ENCODE peak calls at places on chromosome 5, in seven cellular contexts. J is RWPE1, B is psoas muscle, S is bronchial epithelial cell, L is BE2C, R is heart left ventricle, K is kidney. Y is an unnamed sample.

GRCh38 chr5:140298183-140298601 is 4.7 kb downstream of the PFDN1 start:
- DNase-seq in J (no peak), B (no peak), S (peak), L (no peak), R (no peak), K (no peak), Y (no peak)

GRCh38 chr5:66171349-66172344 is 27.5 kb downstream of the SREK1 start:
- DNase-seq in J (peak), B (no peak), S (peak), L (peak), R (no peak), K (no peak), Y (peak)

GRCh38 chr5:53211799-53212198 is 102.2 kb upstream of the MOCS2 start:
- DNase-seq in J (peak), B (no peak), S (peak), L (no peak), R (no peak), K (no peak), Y (no peak)

GRCh38 chr5:155480731-155481131 is 467.2 kb downstream of the KIF4B start:
- DNase-seq in J (no peak), B (no peak), S (no peak), L (no peak), R (peak), K (no peak), Y (no peak)

GRCh38 chr5:163459465-163459887 is 426 bp downstream of the NUDCD2 start:
- DNase-seq in J (no peak), B (no peak), S (peak), L (no peak), R (no peak), K (no peak), Y (no peak)

GRCh38 chr5:33330992-33331391 is 109.8 kb upstream of the TARS1 start:
- DNase-seq in J (no peak), B (no peak), S (no peak), L (no peak), R (no peak), K (no peak), Y (no peak)

GRCh38 chr5:158431369-158432029 is 572.6 kb upstream of the CLINT1 start:
- DNase-seq in J (no peak), B (no peak), S (no peak), L (no peak), R (no peak), K (no peak), Y (no peak)

GRCh38 chr5:178363501-178364325 is 131.1 kb upstream of the PHYKPL start:
- DNase-seq in J (no peak), B (no peak), S (no peak), L (no peak), R (no peak), K (peak), Y (no peak)

GRCh38 chr5:175778951-175779475 is 92.4 kb upstream of the CPLX2 start:
- DNase-seq in J (peak), B (no peak), S (no peak), L (peak), R (peak), K (no peak), Y (no peak)

GRCh38 chr5:95779611-95780010 is 42.9 kb downstream of the GLRX start:
- DNase-seq in J (no peak), B (no peak), S (no peak), L (no peak), R (no peak), K (no peak), Y (no peak)

GRCh38 chr5:61228691-61229280 is 66.5 kb upstream of the SMIM15 start:
- DNase-seq in J (peak), B (no peak), S (peak), L (no peak), R (no peak), K (no peak), Y (no peak)

GRCh38 chr5:139638090-139638735 is 9.9 kb upstream of the CXXC5 start:
- DNase-seq in J (no peak), B (peak), S (no peak), L (peak), R (peak), K (peak), Y (peak)

DNA sequence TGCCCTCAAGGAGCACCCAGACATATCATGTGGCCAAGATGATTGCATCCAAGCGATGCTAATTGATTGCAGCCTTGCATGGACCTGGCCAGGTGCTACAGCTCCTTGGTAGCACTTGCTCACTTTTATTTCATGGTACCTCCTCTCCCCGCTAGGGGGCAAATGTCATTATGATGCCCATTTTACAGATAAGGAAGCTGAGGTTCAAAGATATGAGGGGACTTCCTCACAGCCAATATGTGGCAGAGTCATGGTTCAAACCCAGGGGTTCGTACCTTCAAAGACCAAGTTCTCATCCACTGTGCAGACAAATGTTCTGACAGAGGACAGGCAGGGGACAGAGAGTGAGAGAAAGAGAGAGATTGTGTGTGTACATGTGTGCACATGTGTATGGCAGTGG is 21.9 kb upstream of the KCNMB1 start:
- DNase-seq in J (no peak), B (no peak), S (no peak), L (no peak), R (no peak), K (no peak), Y (peak)
- TF ChIP-seq CTCF in J (no peak), B (no peak), S (no peak), L (peak), R (no peak), K (no peak), Y (peak)

GRCh38 chr5:55383254-55383653 is 75.5 kb downstream of the MTREX start:
- DNase-seq in J (no peak), B (no peak), S (no peak), L (no peak), R (no peak), K (no peak), Y (no peak)

GRCh38 chr5:55372130-55372925 is 64.5 kb downstream of the MTREX start:
- DNase-seq in J (no peak), B (no peak), S (no peak), L (no peak), R (no peak), K (no peak), Y (no peak)

GRCh38 chr5:55377810-55378209 is 70.0 kb downstream of the MTREX start:
- DNase-seq in J (no peak), B (no peak), S (no peak), L (no peak), R (no peak), K (no peak), Y (no peak)
- TF ChIP-seq CTCF in J (no peak), B (no peak), S (no peak), L (no peak), R (no peak), K (no peak), Y (no peak)

DNA sequence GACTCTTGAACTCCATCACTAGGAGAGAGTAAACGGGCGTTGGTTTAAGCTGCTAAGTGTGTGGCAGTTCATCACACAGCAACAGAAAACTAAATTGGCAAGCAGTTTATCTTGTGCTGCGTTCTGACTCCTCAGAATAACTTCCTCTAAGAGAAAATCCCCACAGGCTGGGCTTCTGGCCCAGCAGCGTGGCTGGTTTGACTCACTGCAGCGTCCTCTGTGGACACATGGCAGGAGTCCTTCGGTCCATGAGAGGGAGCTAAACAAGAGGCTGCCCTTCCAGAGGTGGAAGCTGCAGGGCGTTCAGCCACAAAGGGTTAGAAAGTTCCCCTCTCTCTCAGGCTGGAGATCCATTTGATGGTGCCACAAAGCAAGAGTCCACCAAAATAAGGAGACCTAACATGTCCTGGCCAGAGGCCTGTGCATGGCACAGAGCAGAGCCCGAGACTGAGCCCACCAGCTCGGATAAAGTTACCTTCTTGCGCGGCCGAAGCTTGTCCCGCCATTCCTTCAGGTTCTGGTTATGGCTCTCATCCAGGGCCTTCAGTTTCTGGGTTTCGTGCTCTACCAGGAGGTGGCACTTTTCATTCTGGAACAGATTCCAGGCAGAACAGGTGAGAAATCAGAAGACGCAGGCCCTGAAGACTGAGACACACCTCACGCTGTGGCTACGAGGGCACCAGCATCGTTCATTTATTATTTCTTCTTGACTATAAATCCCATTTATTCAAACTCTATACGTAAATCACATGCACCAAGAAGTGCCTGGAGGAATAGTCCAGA is 46.2 kb upstream of the FBXW11 start:
- DNase-seq in J (no peak), B (peak), S (no peak), L (no peak), R (peak), K (peak), Y (no peak)
- TF ChIP-seq CTCF in J (no peak), B (no peak), S (no peak), L (no peak), R (no peak), K (no peak), Y (no peak)

DNA sequence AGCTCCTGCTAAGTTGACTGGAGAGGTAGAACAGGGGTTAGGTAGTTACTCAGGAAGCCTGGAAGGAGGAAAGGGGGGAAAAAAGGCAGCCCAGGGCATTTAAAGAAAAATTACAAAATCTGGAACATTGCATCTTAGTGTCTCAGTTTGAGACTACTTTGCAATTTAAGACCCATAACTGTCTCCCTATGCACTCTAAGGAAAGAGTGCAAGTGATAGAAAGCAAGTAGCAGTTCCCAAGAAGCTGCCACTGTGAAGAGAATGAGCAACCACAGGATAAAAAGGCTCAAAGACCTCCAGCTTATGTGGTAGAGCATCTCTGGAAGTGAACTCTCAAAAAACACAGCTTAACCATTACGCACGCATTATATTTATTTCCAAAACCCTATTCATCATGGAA is 141.8 kb downstream of the SLCO4C1 start:
- DNase-seq in J (no peak), B (no peak), S (no peak), L (no peak), R (no peak), K (no peak), Y (no peak)
- TF ChIP-seq CTCF in J (no peak), B (no peak), S (no peak), L (no peak), R (no peak), K (no peak), Y (no peak)

GRCh38 chr5:142316681-142317080 is 8.1 kb downstream of the SPRY4 start:
- DNase-seq in J (no peak), B (no peak), S (no peak), L (no peak), R (no peak), K (no peak), Y (no peak)

GRCh38 chr5:142317173-142317572 is 7.6 kb downstream of the SPRY4 start:
- DNase-seq in J (no peak), B (no peak), S (no peak), L (no peak), R (no peak), K (no peak), Y (no peak)

GRCh38 chr5:142316051-142316450 is 8.8 kb downstream of the SPRY4 start:
- DNase-seq in J (no peak), B (no peak), S (no peak), L (peak), R (no peak), K (no peak), Y (no peak)

GRCh38 chr5:142319105-142319504 is 5.7 kb downstream of the SPRY4 start:
- DNase-seq in J (no peak), B (no peak), S (no peak), L (no peak), R (no peak), K (no peak), Y (no peak)

DNA sequence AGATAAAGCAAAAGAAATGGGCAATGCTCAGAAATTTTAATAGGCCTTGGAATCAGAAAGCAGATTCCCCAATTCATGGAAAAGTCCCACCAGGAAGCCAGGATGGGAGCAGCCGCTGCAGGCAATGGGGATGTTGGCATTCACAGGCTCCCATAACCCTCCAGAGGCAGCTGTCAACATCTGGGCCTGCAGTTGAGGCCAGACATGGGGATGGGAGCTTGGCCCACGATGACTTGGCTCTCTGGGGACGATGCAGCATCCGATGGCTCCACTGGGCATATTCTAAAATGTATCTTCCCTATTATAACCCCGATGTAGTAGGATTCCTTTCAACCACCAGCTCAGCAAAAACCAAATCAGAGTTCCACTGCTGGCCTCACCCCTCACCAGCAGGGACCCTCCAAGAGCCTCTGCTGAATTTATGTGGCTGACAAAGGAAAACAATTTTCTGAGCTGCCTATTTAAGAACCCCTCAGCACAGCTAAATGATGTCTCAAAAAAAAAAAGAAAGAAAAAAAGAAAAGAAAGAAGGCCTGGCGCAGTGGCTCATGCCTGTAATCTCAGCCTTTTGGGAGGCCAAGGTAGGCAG is 7.1 kb downstream of the SPRY4 start:
- DNase-seq in J (no peak), B (no peak), S (no peak), L (no peak), R (peak), K (no peak), Y (no peak)
- TF ChIP-seq CTCF in J (no peak), B (no peak), S (no peak), L (peak), R (no peak), K (no peak), Y (no peak)

GRCh38 chr5:76209297-76209696 is 126.1 kb downstream of the SV2C start:
- DNase-seq in J (no peak), B (no peak), S (no peak), L (no peak), R (no peak), K (no peak), Y (no peak)
- TF ChIP-seq CTCF in J (no peak), B (no peak), S (no peak), L (peak), R (no peak), K (no peak), Y (no peak)

GRCh38 chr5:77280036-77280435 is 69.6 kb downstream of the PDE8B start:
- DNase-seq in J (no peak), B (no peak), S (no peak), L (no peak), R (no peak), K (no peak), Y (no peak)

GRCh38 chr5:77277764-77278163 is 67.3 kb downstream of the PDE8B start:
- DNase-seq in J (no peak), B (no peak), S (no peak), L (no peak), R (no peak), K (no peak), Y (no peak)

GRCh38 chr5:77285442-77285841 is 75.0 kb downstream of the PDE8B start:
- DNase-seq in J (no peak), B (no peak), S (no peak), L (no peak), R (no peak), K (no peak), Y (no peak)

GRCh38 chr5:77281969-77282336 is 71.5 kb downstream of the PDE8B start:
- DNase-seq in J (no peak), B (no peak), S (no peak), L (no peak), R (no peak), K (no peak), Y (no peak)

GRCh38 chr5:77282337-77283027 is 72.0 kb downstream of the PDE8B start:
- DNase-seq in J (peak), B (peak), S (peak), L (no peak), R (no peak), K (no peak), Y (no peak)
- TF ChIP-seq CTCF in J (no peak), B (no peak), S (no peak), L (peak), R (no peak), K (no peak), Y (no peak)

GRCh38 chr5:72032769-72033168 is 74.5 kb upstream of the MAP1B start:
- DNase-seq in J (no peak), B (no peak), S (no peak), L (no peak), R (no peak), K (no peak), Y (no peak)

GRCh38 chr5:72030237-72030636 is 77.0 kb upstream of the MAP1B start:
- DNase-seq in J (no peak), B (no peak), S (no peak), L (no peak), R (no peak), K (no peak), Y (no peak)

GRCh38 chr5:72036951-72037350 is 70.3 kb upstream of the MAP1B start:
- DNase-seq in J (peak), B (no peak), S (peak), L (peak), R (no peak), K (no peak), Y (no peak)

GRCh38 chr5:72035831-72036230 is 71.4 kb upstream of the MAP1B start:
- DNase-seq in J (no peak), B (no peak), S (no peak), L (no peak), R (no peak), K (no peak), Y (no peak)

GRCh38 chr5:72034710-72035109 is 72.6 kb upstream of the MAP1B start:
- DNase-seq in J (no peak), B (no peak), S (no peak), L (no peak), R (no peak), K (no peak), Y (no peak)
- TF ChIP-seq CTCF in J (no peak), B (no peak), S (no peak), L (no peak), R (no peak), K (no peak), Y (no peak)

Y was measured in GM10248.